ENCODE peak calls at places on chromosome 5, in nine cellular contexts. T is A549, L is fibroblast of lung, H is endothelial cell, J is nephron progenitor cell, S is foreskin fibroblast, I is mammary epithelial cell, Q is fibroblast of villous mesenchyme, X is astrocyte of the cerebellum. D is an unnamed sample.

GRCh38 chr5:76384705-76385104 is 18.4 kb upstream of the IQGAP2 start:
- DNase-seq in T (no peak), H (no peak), S (no peak), L (no peak), J (no peak), I (no peak), X (no peak), Q (no peak), D (no peak)

GRCh38 chr5:99169309-99169708 is 240.5 kb upstream of the CHD1 start:
- DNase-seq in T (peak), I (no peak), J (no peak), H (no peak), S (no peak), X (peak), Q (peak), L (peak), D (no peak)

GRCh38 chr5:176700239-176700847 is 53.1 kb downstream of the TSPAN17 start:
- DNase-seq in H (peak), L (no peak), I (no peak), T (peak), Q (peak), S (no peak), X (no peak), J (peak), D (no peak)

GRCh38 chr5:160020266-160020770 is 11.4 kb downstream of the TTC1 start:
- DNase-seq in J (no peak), S (no peak), X (no peak), H (peak), L (no peak), I (no peak), Q (peak), T (no peak), D (no peak)

GRCh38 chr5:173290477-173291131 is 37.6 kb downstream of the STC2 start:
- DNase-seq in X (no peak), H (no peak), I (no peak), S (peak), L (no peak), T (no peak), J (no peak), Q (peak), D (no peak)

GRCh38 chr5:31401691-31402090 is 130.2 kb downstream of the DROSHA start:
- DNase-seq in S (no peak), T (no peak), L (no peak), H (no peak), Q (no peak), J (no peak), X (no peak), I (no peak), D (no peak)

GRCh38 chr5:146541956-146542849 is 26.2 kb upstream of the GPR151 start:
- DNase-seq in T (peak), I (peak), S (peak), J (peak), X (peak), H (peak), L (peak), Q (peak), D (peak)

GRCh38 chr5:149455889-149456409 is 76.9 kb upstream of the IL17B start:
- DNase-seq in J (no peak), H (no peak), T (no peak), I (peak), X (peak), S (peak), Q (peak), L (peak), D (no peak)

GRCh38 chr5:76468625-76469410 is 65.7 kb downstream of the IQGAP2 start:
- DNase-seq in T (no peak), Q (peak), S (no peak), I (no peak), L (peak), H (no peak), J (no peak), X (no peak), D (no peak)

GRCh38 chr5:120960510-120960909 is 496.4 kb downstream of the PRR16 start:
- DNase-seq in S (no peak), T (no peak), I (no peak), X (no peak), H (no peak), Q (no peak), J (no peak), L (no peak), D (no peak)

GRCh38 chr5:134818776-134819175 is 27.0 kb upstream of the C5orf24 start:
- DNase-seq in H (no peak), I (no peak), T (no peak), J (no peak), S (no peak), L (no peak), X (no peak), Q (no peak), D (no peak)

GRCh38 chr5:75051217-75051751 is 1.1 kb downstream of the GCNT4 start:
- DNase-seq in H (no peak), L (no peak), I (peak), J (peak), X (no peak), S (peak), Q (no peak), T (no peak), D (no peak)

GRCh38 chr5:32083981-32084430 is 90.1 kb downstream of the GOLPH3 start:
- DNase-seq in S (no peak), J (no peak), X (no peak), T (no peak), I (no peak), L (no peak), H (no peak), Q (no peak), D (no peak)

GRCh38 chr5:66616495-66617222 is 20.5 kb downstream of the MAST4 start:
- DNase-seq in I (no peak), J (no peak), X (no peak), H (no peak), T (no peak), L (no peak), S (no peak), Q (no peak), D (no peak)

GRCh38 chr5:28914302-28914701 is 1875.9 kb upstream of the CDH9 start:
- DNase-seq in I (no peak), L (no peak), Q (no peak), X (no peak), H (no peak), S (no peak), J (no peak), T (no peak), D (no peak)

GRCh38 chr5:118825226-118825625 is 163.1 kb downstream of the DTWD2 start:
- DNase-seq in J (no peak), H (no peak), L (no peak), X (no peak), T (no peak), Q (no peak), S (no peak), I (no peak), D (no peak)

GRCh38 chr5:83957188-83957587 is 236.5 kb upstream of the HAPLN1 start:
- DNase-seq in T (no peak), L (peak), S (no peak), I (peak), H (no peak), Q (no peak), X (no peak), J (no peak), D (no peak)

GRCh38 chr5:16976625-16977008 is 40.5 kb upstream of the MYO10 start:
- DNase-seq in Q (no peak), J (no peak), S (no peak), L (no peak), H (no peak), T (no peak), X (no peak), I (no peak), D (no peak)

GRCh38 chr5:117455236-117456233 is 880.9 kb upstream of the SEMA6A start:
- DNase-seq in I (peak), L (no peak), J (no peak), S (no peak), X (no peak), T (no peak), H (peak), Q (no peak), D (no peak)

GRCh38 chr5:673140-673836 is 19.9 kb downstream of the TPPP start:
- DNase-seq in I (no peak), Q (no peak), T (no peak), S (no peak), X (no peak), H (no peak), L (no peak), J (no peak), D (no peak)

GRCh38 chr5:54895816-54896341 is 89.5 kb downstream of the ESM1 start:
- DNase-seq in I (peak), T (peak), S (peak), J (peak), Q (peak), H (peak), X (no peak), L (peak), D (no peak)

GRCh38 chr5:175682664-175683063 is 24.8 kb downstream of the HRH2 start:
- DNase-seq in H (no peak), J (no peak), L (no peak), X (no peak), I (no peak), Q (no peak), T (no peak), S (no peak), D (no peak)

GRCh38 chr5:131413605-131414559 is 150.0 kb downstream of the CDC42SE2 start:
- DNase-seq in I (no peak), J (no peak), S (peak), L (no peak), Q (no peak), H (no peak), T (no peak), X (no peak), D (no peak)

GRCh38 chr5:123844873-123845272 is 332.9 kb downstream of the CSNK1G3 start:
- DNase-seq in S (peak), T (no peak), L (peak), I (no peak), Q (no peak), J (no peak), X (no peak), H (no peak), D (no peak)

GRCh38 chr5:65068410-65068809 is 299.7 kb downstream of the CWC27 start:
- DNase-seq in X (no peak), J (no peak), H (no peak), Q (no peak), S (no peak), L (no peak), T (no peak), I (no peak), D (no peak)

GRCh38 chr5:83277154-83277553 is 194.4 kb upstream of the VCAN start:
- DNase-seq in T (no peak), I (no peak), X (no peak), Q (no peak), H (no peak), J (no peak), S (peak), L (no peak), D (no peak)

GRCh38 chr5:11528720-11529119 is 375.5 kb downstream of the CTNND2 start:
- DNase-seq in S (no peak), T (no peak), X (no peak), Q (no peak), I (no peak), H (no peak), J (no peak), L (no peak), D (no peak)

GRCh38 chr5:58582004-58582403 is 871 bp upstream of the RAB3C start:
- DNase-seq in Q (no peak), T (no peak), L (no peak), X (no peak), I (no peak), H (peak), J (peak), S (peak), D (no peak)

GRCh38 chr5:73967347-73967746 is 341.4 kb downstream of the ARHGEF28 start:
- DNase-seq in T (no peak), L (no peak), X (no peak), J (no peak), I (peak), S (no peak), Q (no peak), H (no peak), D (no peak)

GRCh38 chr5:103258957-103259704 is 568 bp downstream of the MACIR start:
- DNase-seq in S (peak), Q (peak), L (peak), H (peak), T (peak), X (no peak), J (peak), I (peak), D (no peak)

GRCh38 chr5:157603333-157604190 is 28.0 kb upstream of the ADAM19 start:
- DNase-seq in J (no peak), T (peak), Q (peak), L (peak), S (peak), H (no peak), X (peak), I (peak), D (peak)

GRCh38 chr5:36237756-36238155 is 4.0 kb downstream of the NADK2 start:
- DNase-seq in T (no peak), L (no peak), I (peak), S (no peak), J (no peak), Q (no peak), X (no peak), H (no peak), D (no peak)

GRCh38 chr5:174837919-174838902 is 113.8 kb downstream of the MSX2 start:
- DNase-seq in J (no peak), T (peak), S (peak), X (no peak), I (peak), L (peak), Q (peak), H (peak), D (peak)

GRCh38 chr5:122500245-122501086 is 188.4 kb downstream of the SNCAIP start:
- DNase-seq in I (peak), J (peak), H (peak), S (peak), L (peak), T (peak), Q (peak), X (peak), D (no peak)

GRCh38 chr5:7850533-7851239 is at the start of gene CFAP90:
- DNase-seq in I (no peak), Q (peak), S (peak), H (peak), T (peak), J (peak), L (peak), X (no peak), D (no peak)

GRCh38 chr5:31993182-31993961 is 180.7 kb downstream of the GOLPH3 start:
- DNase-seq in H (no peak), J (no peak), I (peak), T (no peak), Q (peak), L (peak), X (peak), S (peak), D (peak)

GRCh38 chr5:73519531-73520283 is 21.5 kb downstream of the BTF3 start:
- DNase-seq in I (peak), S (peak), T (peak), Q (peak), J (peak), H (peak), X (peak), L (peak), D (peak)

GRCh38 chr5:141816598-141817399 is 61.4 kb downstream of the PCDH1 start:
- DNase-seq in Q (no peak), T (no peak), H (peak), S (no peak), I (no peak), L (no peak), X (no peak), J (no peak), D (no peak)

GRCh38 chr5:145236966-145237365 is 598.2 kb downstream of the PRELID2 start:
- DNase-seq in H (no peak), S (peak), X (no peak), J (no peak), I (no peak), Q (no peak), T (no peak), L (no peak), D (no peak)

GRCh38 chr5:145236127-145236526 is 599.0 kb downstream of the PRELID2 start:
- DNase-seq in I (no peak), Q (peak), J (no peak), T (no peak), S (peak), L (peak), X (no peak), H (no peak), D (no peak)

GRCh38 chr5:145243016-145243415 is 592.1 kb downstream of the PRELID2 start:
- DNase-seq in T (no peak), H (no peak), L (peak), J (no peak), I (no peak), Q (no peak), X (peak), S (no peak), D (no peak)

GRCh38 chr5:145233461-145233860 is 601.7 kb downstream of the PRELID2 start:
- DNase-seq in Q (no peak), I (no peak), J (no peak), S (no peak), H (no peak), X (no peak), L (no peak), T (no peak), D (no peak)

DNA sequence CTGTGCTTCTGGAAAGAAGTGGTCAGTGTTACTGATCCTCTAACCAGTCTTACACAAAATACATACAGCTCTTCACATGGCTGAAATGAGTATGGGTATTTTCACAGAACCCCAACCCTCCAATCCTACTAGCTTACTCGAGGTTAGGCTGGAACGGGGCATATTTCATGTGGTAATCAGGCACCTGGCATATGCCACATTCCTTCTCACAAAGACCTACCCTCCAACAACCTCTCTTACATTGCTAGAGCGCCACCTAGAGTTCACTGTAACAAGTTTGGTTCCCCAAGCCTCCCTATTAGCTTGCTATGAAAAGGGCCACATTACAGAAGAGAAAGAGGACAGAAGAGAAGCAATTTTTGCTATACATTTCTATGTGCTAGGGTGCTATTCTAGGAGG is 597.3 kb downstream of the PRELID2 start:
- DNase-seq in H (peak), J (peak), T (peak), X (peak), L (peak), S (peak), I (peak), Q (peak), D (no peak)
- TF ChIP-seq CTCF in H (peak), J (peak), T (peak), X (peak), L (peak), S (peak), I (peak), Q (peak), D (peak)

GRCh38 chr5:39426136-39426535 is 1.4 kb upstream of the DAB2 start:
- DNase-seq in L (no peak), Q (no peak), S (no peak), X (no peak), I (no peak), H (no peak), T (no peak), J (no peak), D (no peak)

GRCh38 chr5:39427225-39427624 is 2.4 kb upstream of the DAB2 start:
- DNase-seq in L (peak), Q (peak), J (no peak), I (no peak), H (no peak), T (no peak), S (peak), X (no peak), D (no peak)

GRCh38 chr5:39422886-39423285 is 1.9 kb downstream of the DAB2 start:
- DNase-seq in L (no peak), J (no peak), Q (no peak), S (no peak), H (no peak), T (no peak), X (no peak), I (no peak), D (no peak)

GRCh38 chr5:39423331-39423751 is 1.4 kb downstream of the DAB2 start:
- DNase-seq in T (peak), Q (no peak), J (peak), H (no peak), L (peak), S (no peak), I (peak), X (no peak), D (no peak)

GRCh38 chr5:39424751-39425524 is at the start of gene DAB2:
- DNase-seq in S (peak), J (peak), T (peak), H (peak), I (peak), L (peak), X (peak), Q (peak), D (peak)
- TF ChIP-seq CTCF in S (peak), J (peak), T (peak), H (peak), I (peak), L (peak), X (peak), Q (peak), D (peak)

GRCh38 chr5:113806250-113806649 is 292.8 kb downstream of the YTHDC2 start:
- DNase-seq in Q (peak), L (peak), X (peak), S (peak), J (no peak), T (no peak), H (no peak), I (peak), D (no peak)
- TF ChIP-seq CTCF in Q (peak), L (peak), X (peak), S (peak), J (peak), T (no peak), H (no peak), I (peak), D (peak)

DNA sequence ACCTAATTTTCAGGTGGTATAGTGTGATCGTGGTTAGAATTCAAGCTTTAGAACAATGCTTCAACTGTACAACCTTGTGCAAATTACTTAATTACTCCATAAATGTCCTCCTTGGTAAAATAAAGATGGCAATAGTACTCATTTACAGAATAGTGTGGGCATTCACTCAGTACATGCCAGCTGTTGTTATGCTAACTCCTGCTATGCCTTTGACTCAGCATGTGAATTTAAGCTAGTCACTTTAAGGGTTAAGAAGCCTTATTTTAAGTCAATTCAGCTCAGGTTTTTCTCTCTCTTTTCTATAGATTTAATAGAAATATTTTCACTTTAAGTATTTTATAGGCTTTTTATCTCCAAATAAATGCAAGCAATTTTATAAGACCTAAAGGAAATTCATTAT is 335.6 kb upstream of the ITGA1 start:
- DNase-seq in T (no peak), H (no peak), Q (no peak), L (no peak), X (no peak), J (no peak), I (no peak), S (no peak), D (no peak)
- TF ChIP-seq CTCF in T (no peak), H (no peak), Q (no peak), L (no peak), X (no peak), J (no peak), I (no peak), S (no peak), D (no peak)

GRCh38 chr5:150847334-150847695 is 994 bp downstream of the IRGM start:
- DNase-seq in H (no peak), S (no peak), I (no peak), X (no peak), T (no peak), J (no peak), L (no peak), Q (no peak), D (no peak)
- TF ChIP-seq CTCF in H (peak), S (no peak), I (no peak), X (no peak), T (no peak), J (no peak), L (no peak), Q (no peak), D (no peak)

DNA sequence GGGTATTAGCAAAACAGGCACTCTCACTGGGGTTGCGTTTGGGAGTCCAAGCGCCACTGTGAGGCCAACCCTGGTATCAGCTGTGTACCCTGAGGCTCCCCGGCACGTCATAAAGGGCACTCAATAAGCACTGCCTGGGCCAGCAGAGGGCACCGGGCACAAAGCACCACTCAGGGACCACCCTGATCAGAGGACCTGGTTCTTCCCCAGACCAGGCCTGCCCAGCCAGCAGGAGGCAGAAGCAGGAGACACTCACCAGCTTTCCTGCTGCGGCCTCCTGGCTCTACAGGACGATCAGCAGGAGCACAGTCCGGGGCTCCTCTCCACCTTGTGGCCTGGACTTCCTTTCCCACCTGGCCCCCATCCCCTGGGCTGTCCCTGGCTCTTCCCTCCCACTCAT is 12.6 kb downstream of the MGAT1 start:
- DNase-seq in Q (no peak), L (no peak), J (no peak), H (peak), X (no peak), T (peak), I (no peak), S (no peak), D (no peak)
- TF ChIP-seq CTCF in Q (no peak), L (no peak), J (no peak), H (no peak), X (no peak), T (peak), I (no peak), S (no peak), D (no peak)

D was measured in AG09319.